ENCODE peak calls at places on chromosomes 2 and 18, in four cellular contexts. V is fibroblast of lung, C is testis, Y is neural progenitor cell. W is an unnamed sample.
A peak's percentile ranks its signal among the peaks of the same experiment; 100 is the strongest.

GRCh38 chr18:44917865-44918476 is 237.3 kb downstream of the SETBP1 start:
- DNase-seq in V (peak; percentile 28), C (peak; percentile 45), Y (no peak), W (no peak)

GRCh38 chr2:62423883-62424458 is 82.0 kb downstream of the TMEM17 start:
- DNase-seq in V (no peak), C (peak; percentile 66), Y (no peak), W (peak; percentile 27)

GRCh38 chr2:118460425-118460824 is 372.2 kb downstream of the INSIG2 start:
- DNase-seq in V (no peak), C (no peak), Y (no peak), W (no peak)

GRCh38 chr2:59312022-59312421 is 1070.9 kb upstream of the FANCL start:
- DNase-seq in V (no peak), C (no peak), Y (no peak), W (no peak)

GRCh38 chr18:10049721-10050120 is 135.9 kb downstream of the VAPA start:
- DNase-seq in V (peak; percentile 93), C (no peak), Y (no peak), W (no peak)

GRCh38 chr2:96762529-96763253 is 2.0 kb downstream of the CNNM4 start:
- DNase-seq in V (no peak), C (no peak), Y (peak; percentile 90), W (peak; percentile 45)

GRCh38 chr2:138112536-138112935 is 148.3 kb downstream of the HNMT start:
- DNase-seq in V (peak; percentile 22), C (no peak), Y (no peak), W (no peak)

GRCh38 chr2:115161531-115162453 is 719.4 kb downstream of the DPP10 start:
- DNase-seq in V (no peak), C (peak; percentile 53), Y (peak; percentile 68), W (peak; percentile 22)

GRCh38 chr2:9217838-9218770 is 11.5 kb downstream of the ASAP2 start:
- DNase-seq in V (no peak), C (no peak), Y (no peak), W (no peak)

GRCh38 chr18:55228191-55228590 is 268.9 kb upstream of the CCDC68 start:
- DNase-seq in V (peak; percentile 48), C (no peak), Y (peak; percentile 81), W (no peak)

DNA sequence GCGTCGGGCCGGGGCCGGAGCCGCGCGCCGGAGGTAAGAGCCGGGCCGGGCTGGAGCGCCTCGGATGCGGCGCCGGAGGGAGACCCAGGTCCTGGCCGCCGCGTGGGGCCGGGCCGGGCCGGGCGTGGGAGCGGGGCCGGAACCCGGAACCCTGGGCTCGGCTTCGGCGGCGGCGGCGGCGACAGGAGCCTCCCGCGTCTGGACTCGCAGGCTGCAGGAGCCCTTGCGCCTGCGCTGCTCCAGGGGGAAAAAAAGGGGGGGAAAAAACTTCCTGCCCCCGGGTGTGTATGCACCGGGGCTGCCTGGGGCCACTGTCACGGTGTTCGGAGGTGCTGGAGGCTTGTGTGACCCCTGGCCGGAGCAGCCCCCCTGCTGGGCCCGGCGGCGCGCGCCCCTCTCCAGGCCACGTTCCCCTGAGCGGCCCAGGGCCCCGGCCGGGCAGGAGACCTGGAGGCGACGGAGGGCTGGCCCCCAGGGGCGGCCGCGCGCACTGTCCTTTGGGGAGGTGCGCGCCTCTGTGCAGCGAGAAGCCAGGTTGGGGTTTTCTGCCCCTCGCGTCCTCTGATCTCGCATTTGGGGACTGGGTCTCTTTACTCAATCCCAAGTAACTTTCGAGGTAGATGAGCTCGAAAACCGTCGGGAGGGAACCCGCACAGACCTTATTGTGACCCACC is 906 bp downstream of the KLHL29 start:
- DNase-seq in V (no peak), C (no peak), Y (peak; percentile 60), W (no peak)
- H3K27ac ChIP-seq in V (peak overlapping the region; percentile 27), C (no peak overlapping the region), Y (no peak overlapping the region), W (no peak overlapping the region)

GRCh38 chr18:35491689-35492077 is 6.1 kb downstream of the INO80C start:
- DNase-seq in V (no peak), C (no peak), Y (peak; percentile 38), W (no peak)

GRCh38 chr18:35494281-35494825 is 3.4 kb downstream of the INO80C start:
- DNase-seq in V (no peak), C (no peak), Y (no peak), W (no peak)

GRCh38 chr18:35489913-35490490 is 7.8 kb downstream of the INO80C start:
- DNase-seq in V (no peak), C (no peak), Y (no peak), W (no peak)

GRCh38 chr18:35495821-35496368 is 1.9 kb downstream of the INO80C start:
- DNase-seq in V (peak; percentile 34), C (no peak), Y (no peak), W (no peak)

GRCh38 chr18:35490894-35491688 is 6.7 kb downstream of the INO80C start:
- DNase-seq in V (no peak), C (no peak), Y (peak; percentile 17), W (no peak)
- TF ChIP-seq CTCF in V (no peak), C (no peak), Y (no peak), W (no peak)

DNA sequence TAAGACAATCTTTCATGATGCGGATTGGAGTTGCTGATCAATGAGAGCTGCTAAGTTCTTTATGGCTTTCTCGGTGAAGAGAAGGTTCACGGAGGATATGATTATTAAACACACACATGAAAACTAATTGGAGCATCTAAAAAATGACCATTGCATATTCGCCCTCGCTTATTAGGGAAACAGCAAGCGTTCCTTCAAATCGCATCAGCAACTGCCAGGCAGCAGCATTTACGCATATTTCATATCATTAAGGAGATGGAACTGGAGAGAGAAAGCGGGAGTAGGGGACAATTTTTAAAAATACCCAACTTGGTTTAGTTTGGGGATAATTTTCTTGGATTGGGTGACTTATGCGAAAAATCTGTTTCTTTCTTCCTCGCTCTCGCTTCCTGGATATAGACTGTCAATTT is 693 bp downstream of the EML6 start:
- DNase-seq in V (peak; percentile 23), C (no peak), Y (no peak), W (no peak)
- H3K27ac ChIP-seq in V (peak overlapping the region; percentile 59), C (no peak overlapping the region), Y (no peak overlapping the region), W (no peak overlapping the region)

GRCh38 chr2:233449071-233449901 is 95.0 kb downstream of the DGKD start:
- DNase-seq in V (peak; percentile 51), C (peak; percentile 70), Y (peak; percentile 79), W (peak; percentile 49)
- TF ChIP-seq CTCF in V (peak; percentile 84), C (peak; percentile 61), Y (peak; percentile 81), W (peak; percentile 41)

GRCh38 chr2:69202323-69202722 is 184.7 kb downstream of the GFPT1 start:
- DNase-seq in V (no peak), C (no peak), Y (no peak), W (no peak)
- H3K27ac ChIP-seq in V (no peak overlapping the region), C (no peak overlapping the region), Y (no peak overlapping the region), W (no peak overlapping the region)

GRCh38 chr2:175964195-175964594 is 37.9 kb downstream of the LNPK start:
- DNase-seq in V (no peak), C (no peak), Y (no peak), W (no peak)
- TF ChIP-seq CTCF in V (no peak), C (no peak), Y (peak; percentile 13), W (no peak)

GRCh38 chr2:174971868-174972781 is 33.1 kb downstream of the CHN1 start:
- DNase-seq in V (peak; percentile 40), C (no peak), Y (no peak), W (peak; percentile 40)
- H3K27ac ChIP-seq in V (peak overlapping the region; percentile 58), C (no peak overlapping the region), Y (no peak overlapping the region), W (no peak overlapping the region)

W was measured in thyroid gland.